ENCODE peak calls at places on chromosome 21, in five cellular contexts. C is IMR-90; P is stimulated activated CD4-positive, alpha-beta T cell treated with anti-CD3 and anti-CD28 coated beads, Interleukin-12 subunit alpha, Interleukin-12 subunit beta, amount 100 ng/mL, for 4 hours; L is glutamatergic neuron; M is colonic mucosa. B is an unnamed sample.

GRCh38 chr21:33374080-33374873 is 28.9 kb upstream of the IFNGR2 start:
- DNase-seq in P (peak), C (peak), L (no peak), M (peak), B (peak)

GRCh38 chr21:19603011-19603593 is 1199.5 kb upstream of the TMPRSS15 start:
- DNase-seq in P (no peak), M (no peak), C (no peak), L (no peak), B (no peak)

GRCh38 chr21:26194811-26195251 is 24.3 kb upstream of the APP start:
- DNase-seq in L (no peak), M (no peak), P (no peak), C (peak), B (no peak)

GRCh38 chr21:27314096-27314495 is 347.2 kb upstream of the ADAMTS5 start:
- DNase-seq in C (no peak), L (no peak), P (no peak), M (no peak), B (no peak)

GRCh38 chr21:46001821-46002681 is 20.5 kb downstream of the COL6A1 start:
- DNase-seq in M (peak), P (no peak), C (no peak), L (peak), B (no peak)

GRCh38 chr21:34908424-34909055 is 140.6 kb downstream of the RUNX1 start:
- DNase-seq in M (peak), P (no peak), C (no peak), L (no peak), B (no peak)

GRCh38 chr21:8992731-8993174 is 1528.6 kb upstream of the TPTE start:
- DNase-seq in P (no peak), L (no peak), M (no peak), C (no peak), B (peak)

GRCh38 chr21:28144089-28144488 is 848.6 kb downstream of the LTN1 start:
- DNase-seq in M (no peak), P (no peak), C (no peak), L (no peak), B (no peak)

GRCh38 chr21:42389449-42389835 is 6.4 kb downstream of the TMPRSS3 start:
- DNase-seq in P (no peak), C (no peak), M (peak), L (peak), B (no peak)

B was measured in endothelial cell of umbilical vein.